ENCODE peak calls at places on chromosomes 13 and 19, in ten cellular contexts. J is HTR-8/SVneo; R is activated CD4-positive, alpha-beta T cell treated with anti-CD3 and anti-CD28 coated beads for 24 hours; P is right lobe of liver; M is KG1; Z is progenitor cell of endocrine pancreas; D is NCI-H1694 treated with DMSO at 0.1 percent for 48 hours; E is sigmoid colon; V is T1000; A is NCI-H1092. L is an unnamed sample.

GRCh38 chr13:51768378-51768921 is 35.5 kb downstream of the DHRS12 start:
- DNase-seq in R (no peak), M (no peak), V (no peak), D (no peak), J (no peak), A (no peak), E (no peak), P (no peak), Z (no peak), L (no peak)

GRCh38 chr19:2101417-2102335 is 5.0 kb downstream of the IZUMO4 start:
- DNase-seq in E (no peak), Z (no peak), R (no peak), M (no peak), V (no peak), A (no peak), D (no peak), P (no peak), J (no peak), L (no peak)

GRCh38 chr13:109770436-109770835 is 15.9 kb downstream of the IRS2 start:
- DNase-seq in P (no peak), M (no peak), R (no peak), A (no peak), J (no peak), Z (no peak), D (no peak), E (no peak), V (no peak), L (no peak)

GRCh38 chr13:20118268-20119140 is 42.3 kb downstream of the GJA3 start:
- DNase-seq in A (no peak), D (no peak), R (no peak), E (peak; percentile 87), Z (peak; percentile 14), M (no peak), J (no peak), P (peak; percentile 76), V (no peak), L (no peak)

GRCh38 chr13:113404723-113405471 is 41.0 kb upstream of the GRTP1 start:
- DNase-seq in Z (no peak), P (peak; percentile 49), J (no peak), D (no peak), E (peak; percentile 53), A (peak; percentile 51), V (no peak), M (no peak), R (no peak), L (no peak)

GRCh38 chr19:9834726-9835506 is at the start of gene PIN1:
- DNase-seq in P (peak; percentile 99), E (peak; percentile 99), V (peak; percentile 96), R (peak; percentile 98), Z (peak; percentile 99), A (peak; percentile 98), D (peak; percentile 96), J (peak; percentile 99), M (peak; percentile 97), L (peak; percentile 78)

GRCh38 chr19:40763963-40764362 is 11.4 kb upstream of the MIA start:
- DNase-seq in Z (no peak), P (no peak), M (no peak), J (no peak), V (no peak), A (no peak), R (no peak), E (no peak), D (no peak), L (no peak)

GRCh38 chr13:94192576-94192975 is 286.9 kb downstream of the DCT start:
- DNase-seq in J (no peak), R (no peak), V (no peak), M (peak; percentile 22), D (no peak), A (peak; percentile 11), E (no peak), P (no peak), Z (no peak), L (no peak)

GRCh38 chr19:39590265-39590664 is 12.1 kb upstream of the LGALS13 start:
- DNase-seq in Z (peak; percentile 23), A (no peak), J (no peak), R (no peak), E (no peak), D (no peak), P (no peak), V (no peak), M (no peak), L (no peak)

GRCh38 chr13:103788061-103788652 is 721.9 kb upstream of the SLC10A2 start:
- DNase-seq in P (no peak), Z (no peak), J (peak; percentile 0), E (no peak), A (no peak), D (peak; percentile 15), V (no peak), M (no peak), R (no peak), L (no peak)

GRCh38 chr13:112583592-112584277 is 4.2 kb downstream of the TUBGCP3 start:
- DNase-seq in R (no peak), Z (no peak), E (no peak), A (no peak), P (no peak), D (no peak), M (peak; percentile 84), V (no peak), J (no peak), L (no peak)

GRCh38 chr13:41700790-41701310 is 243.5 kb downstream of the RGCC start:
- DNase-seq in J (no peak), M (no peak), R (no peak), A (peak; percentile 85), Z (no peak), D (peak; percentile 45), E (no peak), P (no peak), V (no peak), L (no peak)

GRCh38 chr19:33758541-33759013 is 38.1 kb upstream of the KCTD15 start:
- DNase-seq in E (no peak), A (no peak), J (peak; percentile 28), V (no peak), R (no peak), M (no peak), D (no peak), P (no peak), Z (no peak), L (no peak)

GRCh38 chr13:34002141-34002540 is 184.2 kb downstream of the RFC3 start:
- DNase-seq in V (no peak), P (no peak), J (no peak), A (no peak), Z (no peak), E (no peak), D (no peak), R (no peak), M (no peak), L (no peak)

GRCh38 chr19:52007805-52008557 is at the start of gene ZNF615:
- DNase-seq in D (peak; percentile 75), R (peak; percentile 80), A (peak; percentile 67), E (peak; percentile 93), M (peak; percentile 92), V (peak; percentile 76), J (peak; percentile 69), Z (peak; percentile 80), P (peak; percentile 93), L (peak; percentile 56)

GRCh38 chr19:47232422-47233211 is 1.6 kb upstream of the BBC3 start:
- DNase-seq in P (no peak), J (no peak), Z (no peak), E (no peak), A (no peak), M (no peak), D (no peak), V (peak; percentile 13), R (no peak), L (no peak)

GRCh38 chr19:53365899-53366493 is 491 bp downstream of the ZNF525 start:
- DNase-seq in V (no peak), P (no peak), J (no peak), Z (no peak), A (no peak), R (peak; percentile 18), M (no peak), D (peak; percentile 47), E (no peak), L (no peak)

GRCh38 chr19:16355293-16356043 is 30.8 kb downstream of the KLF2 start:
- DNase-seq in E (no peak), A (no peak), Z (no peak), J (peak; percentile 54), P (no peak), V (no peak), D (no peak), R (no peak), M (no peak), L (no peak)

GRCh38 chr19:4208385-4209094 is 20.8 kb upstream of the EBI3 start:
- DNase-seq in E (no peak), P (no peak), R (no peak), V (peak; percentile 20), J (no peak), A (no peak), M (no peak), Z (no peak), D (peak; percentile 13), L (no peak)

GRCh38 chr19:19545707-19546106 is 7.6 kb downstream of the CILP2 start:
- DNase-seq in D (no peak), J (no peak), Z (no peak), P (no peak), V (no peak), A (no peak), M (no peak), E (no peak), R (no peak), L (no peak)

GRCh38 chr13:29428310-29428991 is 167.0 kb downstream of the SLC7A1 start:
- DNase-seq in D (no peak), R (no peak), V (no peak), J (peak; percentile 20), M (no peak), P (no peak), E (no peak), A (no peak), Z (no peak), L (no peak)

GRCh38 chr19:48815870-48816501 is 5.2 kb upstream of the BCAT2 start:
- DNase-seq in M (no peak), E (no peak), R (no peak), A (no peak), J (no peak), V (no peak), Z (no peak), D (no peak), P (no peak), L (no peak)

GRCh38 chr19:8138201-8138600 is 11.2 kb downstream of the FBN3 start:
- DNase-seq in M (no peak), A (no peak), D (no peak), R (no peak), V (no peak), P (no peak), E (no peak), J (no peak), Z (no peak), L (no peak)

GRCh38 chr19:47112166-47112663 is 1.4 kb downstream of the ZC3H4 start:
- DNase-seq in Z (peak; percentile 62), J (peak; percentile 65), P (peak; percentile 91), A (peak; percentile 64), R (peak; percentile 80), V (peak; percentile 37), M (peak; percentile 61), E (peak; percentile 96), D (peak; percentile 68), L (no peak)

GRCh38 chr19:44903602-44904425 is 1.8 kb upstream of the APOE start:
- DNase-seq in D (peak; percentile 33), Z (peak; percentile 80), V (peak; percentile 46), E (peak; percentile 82), M (peak; percentile 48), J (peak; percentile 61), P (peak; percentile 88), A (no peak), R (peak; percentile 71), L (no peak)

GRCh38 chr13:20136781-20137703 is 23.8 kb downstream of the GJA3 start:
- DNase-seq in D (no peak), V (no peak), A (no peak), R (no peak), M (no peak), Z (peak; percentile 39), P (no peak), J (no peak), E (peak; percentile 32), L (no peak)

GRCh38 chr19:42441047-42441440 is 1.7 kb downstream of the CXCL17 start:
- DNase-seq in J (no peak), M (peak; percentile 11), P (no peak), V (no peak), Z (no peak), D (no peak), E (no peak), R (no peak), A (no peak), L (no peak)

GRCh38 chr13:34750078-34750703 is 191.9 kb upstream of the NBEA start:
- DNase-seq in Z (no peak), J (no peak), D (no peak), A (peak; percentile 58), M (no peak), R (no peak), V (no peak), E (no peak), P (no peak), L (no peak)